ENCODE peak calls at places on chromosome 6, in four cellular contexts. S, M, G and Q are unnamed samples.

GRCh38 chr6:28531479-28532128 is 5.9 kb downstream of the GPX5 start:
- DNase-seq in S (no peak), M (no peak), G (no peak), Q (no peak)

GRCh38 chr6:166420351-166420750 is 37.6 kb upstream of the MPC1 start:
- DNase-seq in S (no peak), M (no peak), G (no peak), Q (no peak)

GRCh38 chr6:37516076-37516919 is 16.6 kb upstream of the CCDC167 start:
- DNase-seq in S (peak; percentile 78), M (no peak), G (no peak), Q (peak; percentile 79)

GRCh38 chr6:111503660-111504059 is 20.6 kb upstream of the REV3L start:
- DNase-seq in S (no peak), M (no peak), G (no peak), Q (peak; percentile 37)

GRCh38 chr6:134517145-134517658 is 199.3 kb upstream of the SGK1 start:
- DNase-seq in S (no peak), M (no peak), G (peak; percentile 53), Q (peak; percentile 22)

GRCh38 chr6:14305629-14306028 is 188.1 kb downstream of the CD83 start:
- DNase-seq in S (no peak), M (no peak), G (no peak), Q (no peak)

GRCh38 chr6:84763397-84764331 is 734 bp downstream of the TBX18 start:
- DNase-seq in S (no peak), M (peak; percentile 76), G (peak; percentile 67), Q (peak; percentile 56)

GRCh38 chr6:75201901-75202672 is 3.8 kb downstream of the COL12A1 start:
- DNase-seq in S (no peak), M (no peak), G (peak; percentile 76), Q (peak; percentile 11)

GRCh38 chr6:35360349-35361138 is 18.2 kb downstream of the PPARD start:
- DNase-seq in S (no peak), M (no peak), G (peak; percentile 54), Q (peak; percentile 42)

GRCh38 chr6:56677559-56677958 is 34.9 kb upstream of the DST start:
- DNase-seq in S (no peak), M (no peak), G (no peak), Q (no peak)

GRCh38 chr6:2351807-2352431 is 106.5 kb upstream of the GMDS start:
- DNase-seq in S (no peak), M (no peak), G (no peak), Q (no peak)

GRCh38 chr6:23446394-23447001 is 679.5 kb upstream of the NRSN1 start:
- DNase-seq in S (no peak), M (no peak), G (no peak), Q (peak; percentile 42)

GRCh38 chr6:74671558-74672025 is 534.3 kb downstream of the COL12A1 start:
- DNase-seq in S (no peak), M (no peak), G (no peak), Q (no peak)

GRCh38 chr6:137307163-137307851 is 88.1 kb upstream of the IFNGR1 start:
- DNase-seq in S (no peak), M (no peak), G (no peak), Q (no peak)

GRCh38 chr6:128111096-128111495 is 210.2 kb upstream of the THEMIS start:
- DNase-seq in S (no peak), M (no peak), G (no peak), Q (no peak)

GRCh38 chr6:45717715-45718114 is 297.9 kb downstream of the CLIC5 start:
- DNase-seq in S (no peak), M (no peak), G (no peak), Q (no peak)

GRCh38 chr6:45715508-45715803 is 300.2 kb downstream of the CLIC5 start:
- DNase-seq in S (no peak), M (no peak), G (no peak), Q (no peak)

GRCh38 chr6:45718901-45719300 is 296.8 kb downstream of the CLIC5 start:
- DNase-seq in S (no peak), M (no peak), G (no peak), Q (no peak)

GRCh38 chr6:45714795-45715507 is 300.7 kb downstream of the CLIC5 start:
- DNase-seq in S (peak; percentile 48), M (peak; percentile 26), G (peak; percentile 49), Q (peak; percentile 51)

GRCh38 chr6:45717027-45717426 is 298.6 kb downstream of the CLIC5 start:
- DNase-seq in S (no peak), M (no peak), G (no peak), Q (no peak)
- H3K4me2 ChIP-seq in S (no peak overlapping the region), M (no peak overlapping the region), G (no peak overlapping the region), Q (no peak overlapping the region)

GRCh38 chr6:43987838-43988439 is 139.3 kb downstream of the MRPL14 start:
- DNase-seq in S (no peak), M (no peak), G (no peak), Q (no peak)
- TF ChIP-seq NRF1 in S (no peak), M (no peak), G (no peak), Q (no peak)

DNA sequence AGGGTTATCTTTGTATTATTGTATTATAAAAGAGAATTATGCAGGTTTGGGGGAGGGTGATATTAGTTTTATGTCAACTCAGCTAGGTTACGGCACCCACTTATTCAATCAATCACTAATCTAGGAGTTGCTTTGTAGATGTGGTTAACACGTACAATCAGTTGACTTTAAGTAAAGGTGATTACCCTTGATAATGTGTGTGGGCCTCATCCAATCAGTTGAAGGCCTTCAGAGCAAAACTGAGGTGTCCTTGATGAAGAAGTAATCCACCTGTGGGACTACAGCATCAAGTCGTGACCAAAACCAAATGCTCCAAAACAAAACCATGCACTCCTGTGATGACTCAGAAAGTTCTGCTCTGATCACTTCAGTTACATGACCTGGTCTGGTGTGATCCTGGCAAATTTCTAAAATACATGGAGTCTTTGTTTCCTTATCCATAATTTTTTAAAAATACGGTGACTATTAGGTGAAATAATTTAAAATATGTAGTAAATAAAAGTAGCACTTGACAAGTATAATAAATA is 114.1 kb downstream of the IYD start:
- DNase-seq in S (no peak), M (no peak), G (no peak), Q (no peak)
- H3K4me2 ChIP-seq in S (no peak overlapping the region), M (no peak overlapping the region), G (no peak overlapping the region), Q (no peak overlapping the region)

DNA sequence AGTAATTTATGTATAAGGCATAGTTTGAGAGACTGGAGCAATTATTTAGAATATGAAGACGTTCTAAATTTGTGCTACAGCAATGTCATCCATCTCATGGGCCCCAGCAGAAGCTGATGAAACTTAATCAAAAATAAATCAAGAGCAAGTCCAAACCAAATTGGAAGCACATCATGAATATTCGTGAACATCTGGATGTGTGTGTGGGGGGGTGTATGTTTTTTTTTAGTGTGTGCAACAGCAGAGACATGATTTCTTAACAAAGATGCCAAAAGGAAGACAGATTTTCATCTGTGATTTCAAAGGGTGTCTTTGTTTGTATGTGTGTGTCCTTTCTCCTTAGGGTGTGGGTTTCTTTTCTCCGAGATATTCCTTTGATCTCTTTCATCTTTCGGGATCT is 58.9 kb downstream of the SASH1 start:
- DNase-seq in S (no peak), M (no peak), G (no peak), Q (no peak)
- TF ChIP-seq NRF1 in S (no peak), M (no peak), G (no peak), Q (no peak)

GRCh38 chr6:43444601-43445000 is 10.7 kb downstream of the DLK2 start:
- DNase-seq in S (no peak), M (no peak), G (no peak), Q (peak; percentile 11)
- H3K4me2 ChIP-seq in S (no peak overlapping the region), M (no peak overlapping the region), G (no peak overlapping the region), Q (no peak overlapping the region)

GRCh38 chr6:131592935-131593334 is 19.9 kb downstream of the ARG1 start:
- DNase-seq in S (no peak), M (no peak), G (no peak), Q (no peak)
- TF ChIP-seq NRF1 in S (no peak), M (no peak), G (no peak), Q (no peak)

DNA sequence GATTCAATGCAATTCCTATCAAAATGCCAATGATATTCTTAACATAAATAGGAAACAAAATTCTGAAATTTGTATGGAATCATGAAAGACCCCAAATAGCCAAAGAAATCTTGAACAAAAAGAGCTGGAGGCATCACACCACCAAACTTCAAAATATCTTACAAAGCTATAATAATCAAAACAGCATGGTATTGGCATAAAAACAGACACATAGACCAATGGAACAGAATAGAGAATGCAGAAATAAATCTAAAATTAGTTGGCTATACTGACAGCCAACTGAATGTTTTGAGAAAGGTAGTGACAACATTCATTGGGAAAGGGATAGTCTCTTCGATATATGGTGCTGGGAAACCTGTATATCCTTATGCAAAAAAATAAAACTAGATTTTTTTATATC is 121.9 kb upstream of the ASCC3 start:
- DNase-seq in S (no peak), M (no peak), G (no peak), Q (no peak)
- H3K4me2 ChIP-seq in S (no peak overlapping the region), M (no peak overlapping the region), G (no peak overlapping the region), Q (no peak overlapping the region)

GRCh38 chr6:158059108-158059507 is 77.4 kb downstream of the SYNJ2 start:
- DNase-seq in S (no peak), M (no peak), G (no peak), Q (no peak)

GRCh38 chr6:158056355-158056754 is 74.7 kb downstream of the SYNJ2 start:
- DNase-seq in S (no peak), M (no peak), G (no peak), Q (no peak)

GRCh38 chr6:158058156-158058723 is 76.6 kb downstream of the SYNJ2 start:
- DNase-seq in S (no peak), M (no peak), G (no peak), Q (no peak)

GRCh38 chr6:158057213-158057987 is 75.7 kb downstream of the SYNJ2 start:
- DNase-seq in S (no peak), M (no peak), G (no peak), Q (no peak)

GRCh38 chr6:158056804-158057203 is 75.1 kb downstream of the SYNJ2 start:
- DNase-seq in S (no peak), M (no peak), G (no peak), Q (no peak)
- TF ChIP-seq NRF1 in S (no peak), M (no peak), G (no peak), Q (no peak)

DNA sequence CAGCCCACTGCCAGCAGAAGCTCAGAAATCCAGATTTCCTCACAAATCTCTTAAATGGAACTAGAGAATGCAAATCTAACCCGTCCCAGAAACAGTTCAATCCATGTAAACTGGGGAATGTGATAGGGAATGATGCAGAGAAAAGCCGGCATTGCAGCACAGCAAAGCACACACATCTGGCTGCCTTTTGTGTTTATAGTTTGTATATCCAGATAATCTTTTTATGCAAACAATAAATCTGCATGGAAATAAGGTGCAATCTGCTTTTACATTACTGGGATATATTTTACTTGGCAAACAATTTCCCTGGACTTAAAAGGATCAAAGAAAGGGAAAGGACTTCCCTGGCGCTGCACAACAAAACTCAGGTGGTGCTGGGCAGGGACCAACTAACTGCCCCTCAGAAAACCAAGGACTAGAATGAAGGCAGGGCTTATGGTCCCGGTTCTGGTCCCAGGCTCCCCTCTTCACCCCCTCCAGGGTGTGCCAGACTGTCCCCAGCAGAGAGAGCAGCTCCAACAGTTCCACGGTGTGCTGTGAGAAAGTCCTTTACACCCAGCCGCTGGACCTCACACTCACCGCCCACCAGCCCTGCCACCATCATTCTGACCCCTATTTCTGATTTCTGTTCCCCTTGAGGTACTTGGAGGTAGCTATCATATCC is 2.7 kb downstream of the PXDC1 start:
- DNase-seq in S (no peak), M (no peak), G (no peak), Q (no peak)
- H3K4me2 ChIP-seq in S (no peak overlapping the region), M (no peak overlapping the region), G (no peak overlapping the region), Q (peak overlapping the region; percentile 99)